ENCODE peak calls at places on chromosomes 4 and X, in ten cellular contexts. C is fibroblast of the aortic adventitia, A is fibroblast of mammary gland, V is lung, W is A549, E is AG09309, J is transverse colon, M is SJCRH30, D is lower lobe of right lung, G is OCI-LY7. R is an unnamed sample.

GRCh38 chr4:134132086-134132783 is 69.4 kb downstream of the PABPC4L start:
- DNase-seq in V (no peak), J (no peak), A (no peak), M (no peak), W (no peak), E (no peak), C (no peak), D (no peak), G (no peak), R (no peak)

GRCh38 chrX:3638280-3638873 is 75.1 kb downstream of the PRKX start:
- DNase-seq in C (peak; percentile 60), A (peak; percentile 59), G (peak; percentile 18), D (no peak), E (no peak), V (no peak), W (peak; percentile 39), M (peak; percentile 29), J (peak; percentile 44), R (no peak)

GRCh38 chrX:9855536-9856320 is 69.5 kb downstream of the SHROOM2 start:
- DNase-seq in W (no peak), C (no peak), M (no peak), V (no peak), D (no peak), G (no peak), J (no peak), A (no peak), E (no peak), R (peak; percentile 59)

GRCh38 chrX:20641954-20642353 is 375.2 kb upstream of the RPS6KA3 start:
- DNase-seq in W (no peak), V (no peak), J (no peak), G (no peak), E (no peak), C (no peak), A (no peak), D (no peak), M (no peak), R (no peak)

GRCh38 chrX:101385795-101386541 is at the start of gene BTK:
- DNase-seq in W (no peak), J (peak; percentile 31), D (peak; percentile 51), E (no peak), G (peak; percentile 80), A (no peak), V (peak; percentile 31), C (no peak), M (no peak), R (no peak)

GRCh38 chrX:54641530-54641929 is 111.5 kb downstream of the GNL3L start:
- DNase-seq in V (no peak), A (peak; percentile 7), C (no peak), G (peak; percentile 4), M (peak; percentile 2), W (no peak), J (no peak), E (no peak), D (no peak), R (no peak)

GRCh38 chr4:174697164-174697563 is 131.9 kb downstream of the GLRA3 start:
- DNase-seq in C (peak; percentile 83), M (no peak), W (no peak), D (no peak), G (no peak), E (peak; percentile 61), J (no peak), A (peak; percentile 77), V (no peak), R (no peak)

GRCh38 chr4:140018931-140019618 is 134.9 kb downstream of the MAML3 start:
- DNase-seq in D (no peak), C (no peak), V (no peak), M (no peak), J (no peak), G (no peak), E (no peak), W (no peak), A (no peak), R (no peak)

GRCh38 chrX:78314561-78314960 is 12.8 kb downstream of the CYSLTR1 start:
- DNase-seq in A (no peak), J (no peak), C (no peak), E (no peak), V (no peak), G (no peak), W (no peak), D (no peak), M (no peak), R (no peak)

GRCh38 chr4:157012781-157013180 is 41.2 kb upstream of the PDGFC start:
- DNase-seq in D (no peak), W (no peak), V (no peak), E (peak; percentile 45), J (no peak), M (no peak), A (peak; percentile 19), G (no peak), C (peak; percentile 61), R (no peak)

GRCh38 chr4:113394730-113395530 is 345.5 kb downstream of the ANK2 start:
- DNase-seq in M (peak; percentile 63), E (peak; percentile 70), A (peak; percentile 89), V (peak; percentile 54), W (peak; percentile 24), J (peak; percentile 35), G (peak; percentile 85), D (no peak), C (peak; percentile 95), R (peak; percentile 66)

GRCh38 chrX:48665991-48666390 is 17.6 kb upstream of the WAS start:
- DNase-seq in D (no peak), E (no peak), G (no peak), W (no peak), V (no peak), J (no peak), A (peak; percentile 26), M (no peak), C (peak; percentile 28), R (no peak)

GRCh38 chrX:133185119-133185518 is 33.0 kb downstream of the TFDP3 start:
- DNase-seq in G (no peak), A (no peak), V (no peak), D (no peak), W (no peak), J (no peak), M (peak; percentile 7), C (no peak), E (no peak), R (no peak)

GRCh38 chr4:181807771-181808170 is 435.4 kb upstream of the TENM3 start:
- DNase-seq in C (peak; percentile 2), G (no peak), D (no peak), J (no peak), A (peak; percentile 41), M (no peak), E (no peak), W (no peak), V (no peak), R (no peak)

GRCh38 chr4:155526452-155527169 is 140.0 kb upstream of the GUCY1A1 start:
- DNase-seq in A (peak; percentile 33), W (no peak), E (no peak), D (no peak), G (no peak), M (no peak), J (no peak), V (no peak), C (peak; percentile 23), R (no peak)

GRCh38 chr4:148542922-148543623 is 100.9 kb upstream of the NR3C2 start:
- DNase-seq in D (no peak), C (no peak), G (no peak), M (no peak), A (peak; percentile 25), V (no peak), W (no peak), J (no peak), E (no peak), R (no peak)

DNA sequence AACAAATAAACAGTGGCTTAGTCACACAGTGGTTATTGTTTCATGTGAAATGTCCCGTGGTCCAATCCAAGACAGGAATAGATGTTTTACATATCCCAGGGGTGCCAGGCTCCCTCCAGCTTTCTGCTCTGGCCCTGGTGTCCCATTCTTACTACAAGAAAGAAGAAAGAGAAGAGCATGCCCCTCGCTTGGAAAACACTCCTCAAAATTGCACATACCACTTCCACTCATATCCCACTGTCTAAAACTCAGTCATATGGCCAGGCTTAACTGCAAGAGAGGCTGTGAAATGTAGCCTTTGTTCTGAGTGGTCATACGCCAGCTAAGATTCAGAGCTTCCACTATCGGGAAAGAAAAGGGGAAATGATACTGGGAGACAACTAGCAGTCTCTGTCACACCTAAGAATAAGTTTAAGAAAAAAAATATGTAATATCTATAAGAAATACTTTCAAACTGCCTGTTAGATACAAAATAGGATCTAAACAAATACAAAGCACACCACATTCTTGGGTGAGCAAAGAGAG is 306.8 kb upstream of the FAM241A start:
- DNase-seq in D (no peak), C (no peak), G (no peak), M (no peak), W (no peak), E (no peak), J (no peak), A (no peak), V (no peak), R (no peak)
- H3K4me3 ChIP-seq in D (no peak overlapping the region), C (no peak overlapping the region), G (no peak overlapping the region), M (no peak overlapping the region), W (no peak overlapping the region), E (no peak overlapping the region), J (no peak overlapping the region), A (no peak overlapping the region), V (no peak overlapping the region), R (no peak overlapping the region)

DNA sequence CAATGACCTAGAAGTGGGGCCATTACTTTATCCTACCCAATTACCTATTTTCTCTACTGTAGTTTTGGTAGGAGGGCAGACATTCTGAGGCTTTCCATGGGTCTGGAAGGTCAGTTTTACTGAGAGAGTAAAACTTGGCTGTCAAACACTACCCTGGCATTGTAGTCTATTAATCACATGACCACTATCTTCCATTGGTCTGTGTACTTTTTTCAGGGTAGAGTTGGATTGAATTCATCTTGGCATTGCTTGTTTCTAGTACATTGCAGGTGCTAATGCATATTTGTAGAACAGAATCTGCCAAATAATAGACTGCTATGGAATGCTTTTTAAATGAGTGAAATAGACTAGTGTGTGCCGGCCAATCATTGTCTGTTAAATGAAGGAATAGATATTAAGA is 271.9 kb downstream of the STIM2 start:
- DNase-seq in W (no peak), E (no peak), G (no peak), C (no peak), D (no peak), A (no peak), M (no peak), V (no peak), J (no peak), R (no peak)
- H3K4me3 ChIP-seq in W (no peak overlapping the region), E (no peak overlapping the region), G (no peak overlapping the region), C (no peak overlapping the region), D (no peak overlapping the region), A (no peak overlapping the region), M (no peak overlapping the region), V (no peak overlapping the region), J (no peak overlapping the region), R (no peak overlapping the region)

DNA sequence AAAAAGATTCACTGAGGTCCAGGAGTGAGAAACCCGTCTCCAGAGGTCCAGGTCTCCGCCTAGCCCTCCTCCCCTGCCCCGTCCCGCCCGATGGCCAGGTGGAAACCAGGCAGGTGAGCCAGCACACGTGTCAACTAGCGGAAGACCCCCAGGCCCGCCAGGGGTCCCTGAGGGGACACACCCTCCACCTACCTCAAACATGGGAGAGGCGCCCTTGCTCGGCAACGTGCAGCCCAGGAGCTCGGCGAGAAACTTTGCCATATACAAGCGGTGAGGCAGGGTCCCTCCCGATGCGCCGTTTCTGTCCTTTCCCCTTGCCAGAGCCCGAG is 330.0 kb downstream of the HNRNPD start:
- DNase-seq in C (no peak), G (no peak), V (no peak), J (no peak), E (no peak), D (peak; percentile 42), M (no peak), W (no peak), A (no peak), R (no peak)
- H3K4me3 ChIP-seq in C (peak overlapping the region; percentile 13), G (no peak overlapping the region), V (peak overlapping the region; percentile 36), J (peak overlapping the region; percentile 26), E (no peak overlapping the region), D (peak overlapping the region; percentile 54), M (no peak overlapping the region), W (peak overlapping the region; percentile 31), A (no peak overlapping the region), R (peak overlapping the region; percentile 42)

GRCh38 chr4:127783971-127784519 is 1.9 kb downstream of the HSPA4L start:
- DNase-seq in D (no peak), A (no peak), V (no peak), G (no peak), M (no peak), C (peak; percentile 6), E (no peak), W (no peak), J (no peak), R (no peak)
- H3K4me3 ChIP-seq in D (no peak overlapping the region), A (no peak overlapping the region), V (no peak overlapping the region), G (no peak overlapping the region), M (peak overlapping the region; percentile 62), C (peak overlapping the region; percentile 31), E (no peak overlapping the region), W (peak overlapping the region; percentile 83), J (no peak overlapping the region), R (peak overlapping the region; percentile 69)